ENCODE peak calls at places on chromosomes 3 and 15, in four cellular contexts. I, G, H and E are unnamed samples.

GRCh38 chr3:192899540-192899982 is 18.1 kb downstream of the MB21D2 start:
- DNase-seq in I (no peak), G (no peak), H (no peak), E (no peak)

GRCh38 chr3:159844801-159845261 is 143.8 kb upstream of the IL12A start:
- DNase-seq in I (no peak), G (no peak), H (peak; percentile 93), E (no peak)

GRCh38 chr3:143134446-143134845 is 14.9 kb downstream of the CHST2 start:
- DNase-seq in I (no peak), G (no peak), H (no peak), E (no peak)

GRCh38 chr3:196968233-196969000 is at the start of gene PIGZ:
- DNase-seq in I (no peak), G (no peak), H (no peak), E (no peak)

GRCh38 chr15:93135459-93135858 is 46.4 kb upstream of the RGMA start:
- DNase-seq in I (no peak), G (no peak), H (no peak), E (no peak)

GRCh38 chr3:175469124-175469523 is 610.0 kb downstream of the NAALADL2 start:
- DNase-seq in I (no peak), G (no peak), H (no peak), E (no peak)

GRCh38 chr15:29670945-29671307 is 151.3 kb downstream of the TJP1 start:
- DNase-seq in I (no peak), G (no peak), H (no peak), E (no peak)

GRCh38 chr15:57048930-57049550 is 130.6 kb downstream of the TCF12 start:
- DNase-seq in I (no peak), G (no peak), H (peak; percentile 32), E (no peak)

GRCh38 chr3:100710355-100711198 is 1.3 kb downstream of the TFG start:
- DNase-seq in I (no peak), G (peak; percentile 37), H (peak; percentile 71), E (no peak)

GRCh38 chr3:195179782-195180489 is 91.0 kb downstream of the XXYLT1 start:
- DNase-seq in I (no peak), G (no peak), H (no peak), E (no peak)

GRCh38 chr15:90598679-90599078 is 69.0 kb downstream of the CRTC3 start:
- DNase-seq in I (no peak), G (no peak), H (no peak), E (no peak)

GRCh38 chr15:89104172-89104564 is 15.9 kb downstream of the ABHD2 start:
- DNase-seq in I (no peak), G (no peak), H (no peak), E (no peak)

GRCh38 chr15:78680416-78681068 is 39.5 kb upstream of the CHRNB4 start:
- DNase-seq in I (no peak), G (no peak), H (no peak), E (no peak)

GRCh38 chr15:52052076-52052935 is 33.3 kb downstream of the MAPK6 start:
- DNase-seq in I (no peak), G (no peak), H (no peak), E (no peak)

GRCh38 chr15:71344316-71344715 is 229.0 kb downstream of the THSD4 start:
- DNase-seq in I (no peak), G (no peak), H (no peak), E (no peak)

GRCh38 chr3:69009559-69010410 is 3.7 kb downstream of the EOGT start:
- DNase-seq in I (peak; percentile 82), G (no peak), H (peak; percentile 67), E (no peak)

GRCh38 chr15:69542028-69542427 is 89.4 kb downstream of the RPLP1 start:
- DNase-seq in I (no peak), G (no peak), H (no peak), E (no peak)

GRCh38 chr3:45952456-45952855 is 9.2 kb downstream of the CXCR6 start:
- DNase-seq in I (no peak), G (no peak), H (peak; percentile 21), E (no peak)

GRCh38 chr15:75904241-75904631 is 558 bp downstream of the FBXO22 start:
- DNase-seq in I (peak; percentile 18), G (no peak), H (peak; percentile 35), E (no peak)

GRCh38 chr3:168168743-168169142 is 73.0 kb upstream of the GOLIM4 start:
- DNase-seq in I (no peak), G (no peak), H (no peak), E (no peak)

GRCh38 chr3:54670269-54671000 is 257.4 kb downstream of the LRTM1 start:
- DNase-seq in I (no peak), G (no peak), H (no peak), E (no peak)

GRCh38 chr3:88984266-88984665 is 123.2 kb upstream of the EPHA3 start:
- DNase-seq in I (no peak), G (no peak), H (no peak), E (no peak)

GRCh38 chr3:197266331-197266730 is 32.1 kb downstream of the DLG1 start:
- DNase-seq in I (no peak), G (no peak), H (no peak), E (no peak)

GRCh38 chr3:165696496-165696895 is 140.7 kb downstream of the BCHE start:
- DNase-seq in I (no peak), G (no peak), H (no peak), E (no peak)

GRCh38 chr3:123152656-123153055 is 49.1 kb upstream of the SEC22A start:
- DNase-seq in I (no peak), G (no peak), H (no peak), E (no peak)

GRCh38 chr3:181362378-181362777 is 349.3 kb upstream of the SOX2 start:
- DNase-seq in I (no peak), G (no peak), H (no peak), E (no peak)

GRCh38 chr3:195087321-195087720 is 183.6 kb downstream of the XXYLT1 start:
- DNase-seq in I (no peak), G (no peak), H (no peak), E (no peak)

DNA sequence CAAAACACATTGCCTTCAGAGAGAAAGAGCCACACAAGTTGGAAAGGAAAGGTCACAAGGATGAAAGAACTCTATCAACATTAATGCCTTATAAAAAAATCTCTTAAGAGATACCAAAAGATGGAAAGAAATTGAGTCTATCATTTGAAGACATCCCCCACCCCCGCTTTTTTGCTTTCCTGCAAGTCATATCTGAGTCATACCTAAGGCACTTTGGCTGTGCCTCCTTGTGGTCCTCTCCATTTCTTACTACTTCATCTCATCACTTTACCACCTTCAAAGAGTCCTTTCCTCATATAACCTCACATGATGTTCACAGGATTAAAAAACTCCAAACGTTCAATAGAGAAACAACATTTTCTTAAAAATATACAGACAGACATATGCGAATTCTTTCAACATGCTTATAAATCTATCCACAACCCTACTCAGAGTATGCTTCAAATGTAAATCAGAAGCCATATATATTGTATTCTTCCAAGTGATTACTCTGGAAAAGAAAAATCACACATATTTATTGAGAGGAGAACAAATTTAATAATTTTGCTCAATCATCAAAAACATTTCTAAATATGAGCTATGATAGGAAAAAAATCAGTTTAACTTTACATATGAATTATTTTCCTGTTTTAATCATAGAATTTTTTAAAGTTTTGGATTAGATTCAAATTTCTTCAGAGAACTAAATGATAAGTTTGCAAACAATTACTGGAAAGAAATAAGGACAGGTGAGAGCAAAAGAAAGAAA is 1003.9 kb upstream of the CFAP20DC start:
- DNase-seq in I (no peak), G (no peak), H (no peak), E (no peak)
- H3K27ac ChIP-seq in I (no peak overlapping the region), G (no peak overlapping the region), H (no peak overlapping the region), E (no peak overlapping the region)

GRCh38 chr3:32395451-32395970 is 3.9 kb downstream of the CMTM7 start:
- DNase-seq in I (no peak), G (no peak), H (no peak), E (no peak)

GRCh38 chr3:32401141-32401540 is 9.5 kb downstream of the CMTM7 start:
- DNase-seq in I (no peak), G (no peak), H (no peak), E (no peak)

GRCh38 chr3:32401541-32402052 is 9.9 kb downstream of the CMTM7 start:
- DNase-seq in I (peak; percentile 72), G (peak; percentile 38), H (no peak), E (no peak)

GRCh38 chr3:32399030-32399620 is 7.5 kb downstream of the CMTM7 start:
- DNase-seq in I (no peak), G (peak; percentile 34), H (peak; percentile 30), E (no peak)

GRCh38 chr3:32398531-32398930 is 6.9 kb downstream of the CMTM7 start:
- DNase-seq in I (no peak), G (no peak), H (no peak), E (no peak)
- H3K4me1 ChIP-seq in I (peaks cover 14% of the 10 kb centered on the region), G (peaks cover 46% of the 10 kb centered on the region), H (peaks cover 2% of the 10 kb centered on the region), E (no peaks in the 10 kb centered on the region)

GRCh38 chr3:185965496-185965895 is 27.7 kb upstream of the TRA2B start:
- DNase-seq in I (no peak), G (no peak), H (no peak), E (no peak)

GRCh38 chr3:185959609-185960517 is 22.0 kb upstream of the TRA2B start:
- DNase-seq in I (no peak), G (no peak), H (no peak), E (no peak)

GRCh38 chr3:185961675-185962232 is 23.9 kb upstream of the TRA2B start:
- DNase-seq in I (no peak), G (no peak), H (no peak), E (no peak)

GRCh38 chr3:185958626-185959025 is 20.8 kb upstream of the TRA2B start:
- DNase-seq in I (no peak), G (no peak), H (no peak), E (no peak)

DNA sequence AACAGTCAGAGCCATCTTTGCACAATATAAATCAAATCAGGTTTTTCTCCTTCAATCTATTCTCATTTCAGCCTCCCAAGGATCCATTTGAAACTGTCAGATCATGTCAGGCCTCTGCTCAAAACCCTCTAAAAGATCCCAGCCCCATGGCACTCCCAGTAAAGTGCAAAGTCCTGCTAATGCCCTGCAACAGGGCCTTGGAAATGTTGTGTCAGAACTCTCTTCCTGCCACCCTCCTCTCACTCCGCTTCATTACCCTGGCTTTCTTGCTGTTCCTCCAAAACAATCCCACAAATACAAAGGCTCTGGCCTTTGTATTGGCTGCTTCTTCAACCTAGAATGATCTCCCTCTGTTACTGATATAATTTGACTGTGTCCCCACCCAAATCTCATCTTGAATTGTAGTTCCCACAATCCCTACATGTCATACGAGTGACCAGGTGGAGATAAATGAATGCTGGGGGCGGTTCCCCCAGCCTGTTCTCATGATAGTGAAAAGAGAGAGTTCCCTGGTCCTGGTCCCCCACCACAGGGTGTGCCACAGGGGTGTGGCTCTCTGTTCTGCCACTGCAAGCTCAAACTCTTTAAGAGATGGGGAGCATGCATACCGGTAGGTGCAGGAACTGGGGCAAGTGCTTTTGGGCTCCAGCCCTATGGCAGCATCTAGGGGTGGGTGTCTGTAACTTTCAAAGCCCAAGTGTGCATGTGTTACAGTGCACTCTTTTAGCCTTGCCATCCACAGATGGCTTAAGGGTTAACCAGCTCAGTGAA is 22.9 kb upstream of the TRA2B start:
- DNase-seq in I (no peak), G (no peak), H (no peak), E (no peak)
- H3K27ac ChIP-seq in I (peak overlapping the region; percentile 54), G (no peak overlapping the region), H (no peak overlapping the region), E (no peak overlapping the region)

GRCh38 chr15:58717357-58717756 is 32.1 kb downstream of the ADAM10 start:
- DNase-seq in I (no peak), G (no peak), H (no peak), E (no peak)

GRCh38 chr15:58715266-58715917 is 34.1 kb downstream of the ADAM10 start:
- DNase-seq in I (no peak), G (no peak), H (no peak), E (no peak)

DNA sequence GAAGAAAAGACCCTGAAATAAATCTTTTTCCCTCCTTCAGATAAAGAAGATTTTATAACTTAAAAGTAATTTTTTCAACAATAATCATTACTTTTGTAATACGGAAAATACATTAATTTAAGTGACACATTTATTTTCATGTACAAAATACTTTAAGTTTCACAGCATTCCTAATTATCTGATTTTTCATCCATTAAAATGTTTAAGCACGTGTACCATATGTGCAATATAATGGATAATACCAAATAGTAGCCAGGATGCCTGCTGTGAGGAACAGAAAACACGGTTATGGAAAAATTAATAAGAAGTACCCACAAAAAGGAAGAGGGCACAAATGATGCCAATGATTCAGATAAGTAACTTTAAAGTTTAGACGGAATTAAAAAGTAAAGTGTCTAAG is 33.5 kb downstream of the ADAM10 start:
- DNase-seq in I (no peak), G (no peak), H (no peak), E (no peak)
- H3K4me1 ChIP-seq in I (no peaks in the 10 kb centered on the region), G (no peaks in the 10 kb centered on the region), H (no peaks in the 10 kb centered on the region), E (no peaks in the 10 kb centered on the region)